ENCODE peak calls at places on chromosomes 4 and X, in five cellular contexts. N is BJ; P is Kasumi-1; C is activated T-helper 1 cell treated with anti-CD3 and anti-CD28 coated beads, Interleukin-12 subunit alpha, Interleukin-12 subunit beta, Interleukin-2, Interleukin-4 antibody, amounts not matched to agents 30 ng/mL and 10 ng/mL and 1 ng/mL, durations not matched to agents 14 hours and 24 hours and 36 hours; Y is naive thymus-derived CD4-positive, alpha-beta T cell. U is an unnamed sample.

GRCh38 chr4:3613980-3614730 is 81.9 kb upstream of the LRPAP1 start:
- DNase-seq in N (no peak), P (no peak), C (no peak), Y (no peak), U (no peak)

GRCh38 chrX:119516157-119516702 is 48.0 kb downstream of the SLC25A5 start:
- DNase-seq in N (no peak), P (peak; percentile 77), C (peak; percentile 25), Y (peak; percentile 6), U (peak; percentile 77)

GRCh38 chr4:157806176-157806575 is 366.6 kb downstream of the GASK1B start:
- DNase-seq in N (no peak), P (no peak), C (no peak), Y (no peak), U (no peak)

GRCh38 chr4:101037938-101038413 is 309.4 kb downstream of the PPP3CA start:
- DNase-seq in N (no peak), P (peak; percentile 27), C (no peak), Y (no peak), U (peak; percentile 85)

GRCh38 chr4:7210818-7211217 is 18.5 kb downstream of the SORCS2 start:
- DNase-seq in N (peak; percentile 66), P (no peak), C (no peak), Y (no peak), U (no peak)

GRCh38 chr4:183504930-183505555 is at the start of gene ING2:
- DNase-seq in N (no peak), P (peak; percentile 74), C (no peak), Y (no peak), U (peak; percentile 85)

GRCh38 chr4:39970559-39971270 is 7.0 kb downstream of the PDS5A start:
- DNase-seq in N (no peak), P (peak; percentile 17), C (no peak), Y (no peak), U (no peak)

GRCh38 chr4:128298852-128299251 is 11.2 kb upstream of the PGRMC2 start:
- DNase-seq in N (no peak), P (peak; percentile 14), C (no peak), Y (no peak), U (no peak)

GRCh38 chr4:121397941-121398601 is 17.3 kb upstream of the QRFPR start:
- DNase-seq in N (no peak), P (no peak), C (no peak), Y (no peak), U (no peak)

GRCh38 chrX:151899622-151900021 is 13.1 kb upstream of the MAGEA4 start:
- DNase-seq in N (no peak), P (no peak), C (no peak), Y (no peak), U (no peak)

GRCh38 chr4:3257125-3257690 is 8.2 kb downstream of the MSANTD1 start:
- DNase-seq in N (no peak), P (no peak), C (no peak), Y (no peak), U (no peak)

GRCh38 chr4:98261291-98262271 is at the start of gene RAP1GDS1:
- DNase-seq in N (no peak), P (peak; percentile 76), C (no peak), Y (peak; percentile 65), U (peak; percentile 78)

GRCh38 chr4:89293299-89293698 is 14.3 kb downstream of the GPRIN3 start:
- DNase-seq in N (no peak), P (no peak), C (no peak), Y (no peak), U (no peak)

GRCh38 chr4:17574206-17574605 is 2.8 kb upstream of the LAP3 start:
- DNase-seq in N (no peak), P (no peak), C (no peak), Y (no peak), U (no peak)

GRCh38 chr4:134320048-134320447 is 118.5 kb upstream of the PABPC4L start:
- DNase-seq in N (no peak), P (no peak), C (no peak), Y (no peak), U (no peak)

GRCh38 chr4:189834586-189834985 is 106.1 kb upstream of the FRG1 start:
- DNase-seq in N (no peak), P (no peak), C (no peak), Y (no peak), U (no peak)

GRCh38 chrX:132757066-132757623 is 201.3 kb downstream of the HS6ST2 start:
- DNase-seq in N (no peak), P (no peak), C (no peak), Y (no peak), U (no peak)

GRCh38 chrX:106927700-106928099 is 7.5 kb downstream of the CLDN2 start:
- DNase-seq in N (no peak), P (no peak), C (no peak), Y (no peak), U (no peak)

GRCh38 chr4:124711469-124712416 is 789 bp downstream of the ANKRD50 start:
- DNase-seq in N (peak; percentile 11), P (peak; percentile 89), C (no peak), Y (peak; percentile 5), U (peak; percentile 9)

GRCh38 chr4:21181716-21182115 is 481.5 kb downstream of the PACRGL start:
- DNase-seq in N (no peak), P (no peak), C (no peak), Y (no peak), U (no peak)

GRCh38 chrX:16267431-16267830 is 100.2 kb downstream of the MAGEB17 start:
- DNase-seq in N (no peak), P (no peak), C (no peak), Y (no peak), U (no peak)

GRCh38 chr4:121243476-121243875 is 79.4 kb upstream of the TNIP3 start:
- DNase-seq in N (no peak), P (no peak), C (no peak), Y (no peak), U (no peak)

GRCh38 chr4:121380448-121381147 is at the start of gene QRFPR:
- DNase-seq in N (no peak), P (no peak), C (no peak), Y (no peak), U (no peak)

GRCh38 chrX:71366674-71367256 is 608 bp downstream of the TAF1 start:
- DNase-seq in N (no peak), P (peak; percentile 5), C (peak; percentile 7), Y (peak; percentile 8), U (peak; percentile 14)

U was measured in T-helper 2 cell.